ENCODE peak calls at places on chromosomes 3 and 15, in five cellular contexts. E is H1, S is H9, Y is neuronal stem cell, T is trophoblast cell. N is an unnamed sample. For H3K4me1, the result is how much of the 10 kb centered on the place peaks cover.

GRCh38 chr3:5138214-5138981 is 16.3 kb downstream of the ARL8B start:
- DNase-seq in S (no peak), T (no peak), E (no peak), Y (no peak), N (peak)

GRCh38 chr3:99126291-99126690 is 224.8 kb upstream of the DCBLD2 start:
- DNase-seq in Y (no peak), S (no peak), E (no peak), T (no peak), N (no peak)

GRCh38 chr15:52417501-52417900 is 111.2 kb downstream of the MYO5A start:
- DNase-seq in Y (no peak), E (no peak), S (no peak), T (no peak), N (peak)

GRCh38 chr3:125357032-125357658 is 18.0 kb downstream of the ZNF148 start:
- DNase-seq in Y (peak), T (no peak), E (no peak), S (peak), N (peak)

GRCh38 chr3:31968927-31969418 is 12.1 kb downstream of the OSBPL10 start:
- DNase-seq in Y (peak), S (no peak), E (no peak), T (peak), N (peak)

GRCh38 chr3:4889896-4890295 is 89.3 kb upstream of the BHLHE40 start:
- DNase-seq in T (no peak), Y (no peak), S (no peak), E (no peak), N (no peak)

GRCh38 chr3:157231071-157231470 is 71.1 kb upstream of the CCNL1 start:
- DNase-seq in E (no peak), T (no peak), S (no peak), Y (no peak), N (no peak)

GRCh38 chr3:66200786-66201185 is 20.0 kb upstream of the SLC25A26 start:
- DNase-seq in T (no peak), E (no peak), Y (no peak), S (no peak), N (no peak)

GRCh38 chr3:129228891-129229585 is 20.4 kb upstream of the COPG1 start:
- DNase-seq in S (peak), T (peak), E (no peak), Y (no peak), N (peak)

GRCh38 chr3:20046556-20046955 is 6.3 kb downstream of the KAT2B start:
- DNase-seq in T (no peak), E (no peak), Y (no peak), S (no peak), N (no peak)

GRCh38 chr3:166955549-166955948 is 424.5 kb downstream of the ZBBX start:
- DNase-seq in Y (no peak), S (no peak), T (no peak), E (no peak), N (no peak)

GRCh38 chr3:45199837-45200648 is 26.0 kb downstream of the TMEM158 start:
- DNase-seq in E (no peak), T (peak), Y (no peak), S (peak), N (peak)

GRCh38 chr3:35216501-35217266 is 422.6 kb upstream of the ARPP21 start:
- DNase-seq in Y (no peak), E (no peak), S (no peak), T (no peak), N (no peak)

GRCh38 chr3:46406440-46406785 is 453 bp downstream of the CCR5AS start:
- DNase-seq in E (no peak), Y (no peak), S (no peak), T (peak), N (peak)

GRCh38 chr3:166127969-166128368 is 290.7 kb upstream of the BCHE start:
- DNase-seq in S (no peak), Y (no peak), E (no peak), T (no peak), N (no peak)

GRCh38 chr3:48619541-48620524 is 1.7 kb downstream of the TMEM89 start:
- DNase-seq in T (no peak), E (no peak), S (no peak), Y (no peak), N (no peak)
- H4K91ac ChIP-seq in T (no peak), E (no peak), S (no peak), Y (no peak), N (no peak)

DNA sequence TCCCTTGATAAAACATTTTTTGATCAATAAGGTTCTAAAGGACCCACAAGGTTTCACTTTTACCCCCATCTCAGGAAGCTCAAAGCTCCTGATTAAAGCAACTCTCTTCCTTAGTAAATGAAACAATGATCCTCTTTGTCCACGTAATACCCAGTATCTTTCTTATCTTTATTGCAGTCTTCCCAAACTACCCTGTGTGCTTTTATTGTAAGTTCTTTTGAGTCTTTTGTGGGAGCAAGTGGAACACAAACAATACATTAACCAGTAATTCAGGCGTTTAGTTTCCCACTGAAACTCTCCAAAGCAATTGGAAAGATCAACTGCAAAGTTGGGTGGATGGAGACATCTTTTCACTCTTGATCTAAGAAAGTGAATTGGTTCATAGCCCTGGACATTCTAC is 240.0 kb downstream of the ZNF621 start:
- DNase-seq in Y (no peak), E (no peak), S (no peak), T (no peak), N (no peak)
- H2BK12ac ChIP-seq in Y (no peak), E (no peak), S (no peak), T (no peak), N (no peak)

GRCh38 chr15:67082007-67082536 is 16.7 kb downstream of the SMAD3 start:
- DNase-seq in T (peak), E (no peak), Y (no peak), S (no peak), N (no peak)

GRCh38 chr15:67083135-67083766 is 17.8 kb downstream of the SMAD3 start:
- DNase-seq in Y (no peak), E (no peak), T (no peak), S (no peak), N (no peak)

GRCh38 chr15:67080118-67080899 is 14.9 kb downstream of the SMAD3 start:
- DNase-seq in Y (no peak), S (no peak), E (no peak), T (peak), N (peak)

GRCh38 chr15:67079361-67079760 is 14.0 kb downstream of the SMAD3 start:
- DNase-seq in Y (no peak), E (no peak), T (no peak), S (no peak), N (no peak)

DNA sequence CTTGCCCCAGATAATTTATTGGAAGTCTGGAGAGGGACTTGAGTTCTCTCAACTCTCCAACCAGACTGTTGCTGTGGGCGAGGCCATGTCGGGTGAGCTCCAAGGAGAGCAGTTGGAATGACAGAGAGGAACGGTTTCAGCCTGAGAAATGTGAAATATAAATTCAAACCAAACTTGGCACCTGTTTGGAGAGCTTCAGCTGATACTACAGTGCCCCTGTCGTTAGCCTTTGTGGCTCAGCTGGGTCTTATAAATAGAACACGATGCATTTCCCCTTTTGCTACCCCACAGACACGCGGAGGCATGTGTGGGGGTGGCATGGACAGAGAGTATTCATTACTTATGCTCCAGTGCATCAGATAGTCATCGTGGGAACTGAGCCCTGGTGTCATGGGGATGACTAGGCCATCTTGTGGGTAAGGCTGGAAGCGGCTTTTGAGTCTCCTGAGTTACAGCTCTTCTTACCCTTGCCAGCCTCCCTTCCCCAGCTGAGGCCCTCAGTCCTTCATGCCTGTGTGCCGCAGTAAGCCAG is 15.6 kb downstream of the SMAD3 start:
- DNase-seq in T (peak), Y (no peak), E (no peak), S (no peak), N (peak)
- H3K4me1 ChIP-seq in T (under half), Y (under half), E (under half), S (under half), N (under half)

GRCh38 chr3:82236257-82236656 is 474.8 kb upstream of the GBE1 start:
- DNase-seq in S (no peak), Y (no peak), T (no peak), E (no peak), N (no peak)
- H4K91ac ChIP-seq in S (no peak), Y (no peak), T (no peak), E (no peak), N (no peak)

DNA sequence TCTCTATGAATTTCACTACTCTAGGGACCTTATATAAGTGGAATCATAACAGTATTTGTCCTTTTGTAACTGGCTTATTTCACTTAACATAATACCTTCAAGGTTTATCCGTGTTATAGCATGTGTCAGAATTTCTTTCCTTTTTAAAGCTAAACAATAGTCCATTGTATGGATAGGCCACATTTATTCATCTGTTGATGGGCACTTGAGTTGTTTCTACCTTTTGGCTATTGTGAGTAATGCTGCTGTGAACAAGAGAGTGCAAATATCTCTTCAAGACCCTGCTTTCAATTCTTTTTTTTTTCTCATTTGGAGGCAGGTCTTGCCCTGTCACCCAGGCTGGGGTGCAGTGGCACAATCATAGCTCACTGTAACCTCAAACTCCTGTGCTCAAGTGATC is 56.5 kb downstream of the CHCHD6 start:
- DNase-seq in E (no peak), Y (no peak), S (no peak), T (no peak), N (no peak)
- H2BK12ac ChIP-seq in E (no peak), Y (no peak), S (no peak), T (no peak), N (no peak)